ENCODE peak calls at places on chromosome 4, in eight cellular contexts. J, P, L, H, W, D, M and V are unnamed samples.

GRCh38 chr4:59612235-59612634 is 1587.9 kb upstream of the ADGRL3 start:
- DNase-seq in D (no peak), J (no peak), H (peak; percentile 25), P (peak; percentile 42), M (peak; percentile 8), L (no peak), W (no peak), V (no peak)

GRCh38 chr4:97987019-97987648 is 156.1 kb downstream of the STPG2 start:
- DNase-seq in D (no peak), W (no peak), H (no peak), L (peak; percentile 40), P (peak; percentile 30), M (peak; percentile 21), J (peak; percentile 47), V (no peak)

GRCh38 chr4:81136161-81136910 is 78.7 kb downstream of the PRKG2 start:
- DNase-seq in P (peak; percentile 5), W (no peak), L (no peak), J (no peak), H (peak; percentile 73), D (no peak), M (no peak), V (no peak)

GRCh38 chr4:72690782-72691181 is 121.8 kb upstream of the ADAMTS3 start:
- DNase-seq in H (no peak), M (no peak), P (no peak), D (no peak), J (no peak), L (no peak), W (no peak), V (no peak)

GRCh38 chr4:163085085-163085484 is 81.6 kb downstream of the NAF1 start:
- DNase-seq in P (no peak), J (no peak), H (no peak), D (no peak), L (no peak), W (no peak), M (no peak), V (no peak)

GRCh38 chr4:74671074-74671698 is 123.1 kb downstream of the BTC start:
- DNase-seq in J (peak; percentile 79), P (peak; percentile 77), L (peak; percentile 67), D (peak; percentile 34), W (no peak), H (peak; percentile 51), M (peak; percentile 6), V (no peak)

GRCh38 chr4:37827030-37827705 is 682 bp downstream of the PGM2 start:
- DNase-seq in W (no peak), J (no peak), D (peak; percentile 2), P (peak; percentile 36), M (no peak), L (no peak), H (peak; percentile 33), V (no peak)

GRCh38 chr4:121072080-121072835 is at the start of gene NDNF:
- DNase-seq in J (peak; percentile 25), P (no peak), D (peak; percentile 26), M (peak; percentile 46), H (peak; percentile 73), W (no peak), L (peak; percentile 36), V (peak; percentile 57)

GRCh38 chr4:11440481-11441181 is 11.9 kb upstream of the HS3ST1 start:
- DNase-seq in L (no peak), P (no peak), J (no peak), H (no peak), M (no peak), W (no peak), D (no peak), V (no peak)